ENCODE peak calls at places on chromosomes 13 and 19, in six cellular contexts. V is stomach, L is body of pancreas, Y is H54, C is uterus, J is GM12891. R is an unnamed sample.

GRCh38 chr19:584240-585001 is 5.3 kb upstream of the HCN2 start:
- DNase-seq in V (peak; percentile 56), L (peak; percentile 22), Y (no peak), C (no peak), J (peak; percentile 91), R (peak; percentile 72)

GRCh38 chr19:45125975-45126493 is 33.1 kb downstream of the PPP1R37 start:
- DNase-seq in V (peak; percentile 87), L (peak; percentile 69), Y (peak; percentile 45), C (no peak), J (no peak), R (peak; percentile 59)

GRCh38 chr13:112668924-112669323 is 20.9 kb upstream of the ATP11A start:
- DNase-seq in V (peak; percentile 21), L (no peak), Y (no peak), C (no peak), J (no peak), R (no peak)

GRCh38 chr13:36887758-36888521 is 32.1 kb downstream of the SMAD9 start:
- DNase-seq in V (no peak), L (no peak), Y (no peak), C (no peak), J (no peak), R (peak; percentile 10)

GRCh38 chr19:7013678-7014077 is 7.6 kb downstream of the MBD3L2B start:
- DNase-seq in V (no peak), L (no peak), Y (no peak), C (no peak), J (no peak), R (no peak)

GRCh38 chr13:47337781-47338507 is 441.1 kb upstream of the HTR2A start:
- DNase-seq in V (no peak), L (no peak), Y (no peak), C (no peak), J (no peak), R (no peak)

GRCh38 chr13:114121496-114122466 is 10.6 kb downstream of the RASA3 start:
- DNase-seq in V (no peak), L (no peak), Y (no peak), C (no peak), J (no peak), R (no peak)

GRCh38 chr19:36049080-36049698 is 4.9 kb downstream of the THAP8 start:
- DNase-seq in V (no peak), L (no peak), Y (no peak), C (no peak), J (no peak), R (no peak)

GRCh38 chr13:98835156-98835555 is 82.7 kb upstream of the SLC15A1 start:
- DNase-seq in V (no peak), L (no peak), Y (no peak), C (no peak), J (no peak), R (no peak)

GRCh38 chr19:55407625-55408319 is at the start of gene UBE2S:
- DNase-seq in V (peak; percentile 98), L (peak; percentile 97), Y (peak; percentile 100), C (peak; percentile 98), J (peak; percentile 96), R (peak; percentile 99)
- TF ChIP-seq POLR2A in V (peak; percentile 65), L (peak; percentile 89), Y (peak; percentile 100), C (peak; percentile 95), J (peak; percentile 97), R (peak; percentile 96)

DNA sequence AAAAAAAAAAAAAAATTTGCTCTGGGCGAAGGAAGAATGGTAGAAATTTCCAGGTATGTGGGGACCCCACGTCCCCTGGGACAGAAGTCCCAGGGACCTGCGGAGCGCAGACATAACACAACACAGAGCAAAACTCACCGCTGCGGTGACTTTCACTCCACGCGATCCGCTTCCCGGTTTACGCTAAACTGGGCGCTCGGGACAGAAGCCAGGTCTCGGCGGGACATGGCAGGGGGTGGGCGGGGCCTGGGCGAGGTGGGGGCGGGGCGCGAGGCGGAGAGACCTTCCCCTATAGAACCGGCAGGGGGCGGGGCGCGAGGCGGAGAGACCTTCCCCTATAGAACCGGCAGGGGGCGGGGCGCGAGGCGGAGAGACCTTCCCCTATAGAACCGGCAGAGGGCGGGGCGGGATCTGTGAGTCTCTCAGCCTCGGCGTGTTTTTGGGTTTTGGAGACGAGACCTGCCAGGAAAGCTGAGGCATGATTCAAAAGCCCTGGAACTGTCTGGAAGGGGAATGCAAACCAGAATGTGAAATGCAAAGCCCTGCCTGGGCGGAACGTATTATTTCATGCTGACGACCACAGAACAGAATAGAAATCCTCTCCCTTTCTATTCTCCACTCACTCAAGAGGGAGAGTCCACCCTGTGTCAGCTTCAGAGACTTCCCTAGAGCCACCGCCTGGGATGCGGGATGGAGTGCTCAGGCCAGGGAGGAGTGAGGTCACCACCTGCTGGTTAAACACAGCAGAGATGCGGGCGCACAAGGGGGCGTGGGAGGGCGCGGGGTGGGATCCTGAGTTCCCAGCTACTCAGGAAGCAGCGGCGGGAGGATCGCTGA is 20.2 kb upstream of the ERVV-1 start:
- DNase-seq in V (peak; percentile 85), L (peak; percentile 73), Y (peak; percentile 73), C (peak; percentile 85), J (peak; percentile 61), R (peak; percentile 84)
- TF ChIP-seq POLR2A in V (no peak), L (no peak), Y (peak; percentile 31), C (no peak), J (no peak), R (no peak)

DNA sequence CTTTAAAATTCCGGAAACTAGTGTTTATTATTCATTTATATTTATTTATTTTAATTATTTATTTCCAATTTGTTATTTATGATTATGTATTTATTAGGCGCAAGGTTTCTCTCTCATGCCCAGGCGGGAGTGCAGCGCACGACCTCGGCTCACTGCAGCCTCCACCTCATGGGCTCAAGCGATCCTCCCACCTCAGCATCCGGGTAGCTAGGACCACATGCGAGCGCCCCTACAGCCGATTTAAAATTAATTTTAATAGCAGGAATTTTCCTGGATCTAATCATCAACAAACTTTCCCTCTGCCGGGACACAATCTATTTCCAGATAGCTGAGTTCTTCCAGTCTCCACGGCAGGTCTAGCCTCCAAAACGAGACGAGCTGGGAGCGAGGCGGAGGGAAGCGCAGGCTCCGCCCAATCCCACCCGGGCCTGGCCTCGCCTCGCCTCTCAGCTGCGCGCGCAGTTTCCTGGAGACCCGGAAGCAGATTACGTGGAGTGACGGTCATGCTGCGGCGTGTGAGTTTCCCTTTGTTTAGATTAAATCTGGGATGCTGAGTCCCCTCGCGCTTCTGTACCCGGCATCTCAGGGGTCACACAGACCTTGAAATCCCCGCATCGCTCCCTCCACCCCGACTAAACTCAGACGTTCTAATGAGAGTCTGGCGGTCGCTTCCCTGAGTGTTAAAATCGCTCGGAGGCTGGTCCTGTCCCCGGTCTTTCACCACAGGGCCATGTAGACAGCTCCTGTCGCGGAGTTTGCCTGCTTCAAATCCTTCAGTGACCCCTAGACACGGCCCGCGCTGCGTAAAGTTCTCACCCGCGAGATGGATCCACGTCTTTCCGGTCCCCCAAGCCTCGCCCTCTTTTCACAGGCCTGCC is at the start of gene ZNF880:
- DNase-seq in V (peak; percentile 92), L (peak; percentile 93), Y (peak; percentile 42), C (peak; percentile 93), J (peak; percentile 71), R (peak; percentile 73)
- TF ChIP-seq POLR2A in V (no peak), L (peak; percentile 65), Y (no peak), C (peak; percentile 53), J (peak; percentile 78), R (no peak)

DNA sequence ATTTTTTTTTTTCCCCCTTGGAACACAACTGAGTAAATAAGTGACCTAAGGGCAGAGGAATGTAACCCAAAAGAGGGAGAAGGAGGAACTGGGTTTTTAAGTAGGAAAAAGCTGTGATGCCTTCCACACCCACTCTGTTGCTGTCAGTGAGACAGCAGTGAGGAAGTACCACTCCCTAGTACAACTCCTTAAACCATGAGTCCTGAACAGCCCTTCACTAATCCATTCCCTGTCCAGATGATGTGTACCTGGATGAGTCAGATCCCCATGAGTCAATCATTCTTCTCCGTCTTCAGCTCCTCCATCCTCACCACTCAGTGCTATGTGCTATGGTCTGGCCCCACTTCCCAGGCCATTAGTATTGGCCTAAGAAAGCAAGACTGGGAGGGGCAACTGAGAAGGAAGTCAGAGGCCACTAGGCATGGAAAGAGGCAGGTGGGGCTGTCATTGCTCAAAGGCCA is 12.9 kb upstream of the CXCL17 start:
- DNase-seq in V (no peak), L (no peak), Y (no peak), C (no peak), J (no peak), R (no peak)
- TF ChIP-seq POLR2A in V (no peak), L (no peak), Y (no peak), C (no peak), J (no peak), R (no peak)

DNA sequence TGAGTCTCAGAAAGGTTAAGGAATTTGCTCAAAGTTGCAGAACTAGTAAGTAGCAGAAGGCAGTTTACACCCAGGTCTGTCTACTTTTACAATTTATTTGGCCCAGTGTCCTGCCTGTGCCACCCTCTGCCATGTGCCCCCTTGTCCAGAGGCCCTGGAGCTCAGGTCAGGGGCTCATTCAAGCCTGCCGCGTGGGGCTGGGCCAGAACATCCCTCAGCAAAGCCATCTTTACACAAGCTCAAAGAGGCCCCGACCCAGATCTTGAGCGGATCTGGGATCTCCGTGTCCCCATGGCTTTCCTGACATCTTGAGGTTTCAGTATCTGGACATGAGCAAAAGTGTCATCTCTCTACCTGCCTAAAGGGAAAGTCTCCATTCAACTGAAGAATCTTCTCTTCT is 76.4 kb upstream of the VSTM2B start:
- DNase-seq in V (no peak), L (no peak), Y (no peak), C (no peak), J (no peak), R (no peak)
- TF ChIP-seq POLR2A in V (no peak), L (no peak), Y (no peak), C (no peak), J (no peak), R (no peak)

GRCh38 chr19:40689339-40690049 is 957 bp downstream of the NUMBL start:
- DNase-seq in V (no peak), L (no peak), Y (no peak), C (no peak), J (no peak), R (peak; percentile 48)
- TF ChIP-seq POLR2A in V (no peak), L (no peak), Y (no peak), C (no peak), J (no peak), R (peak; percentile 23)

DNA sequence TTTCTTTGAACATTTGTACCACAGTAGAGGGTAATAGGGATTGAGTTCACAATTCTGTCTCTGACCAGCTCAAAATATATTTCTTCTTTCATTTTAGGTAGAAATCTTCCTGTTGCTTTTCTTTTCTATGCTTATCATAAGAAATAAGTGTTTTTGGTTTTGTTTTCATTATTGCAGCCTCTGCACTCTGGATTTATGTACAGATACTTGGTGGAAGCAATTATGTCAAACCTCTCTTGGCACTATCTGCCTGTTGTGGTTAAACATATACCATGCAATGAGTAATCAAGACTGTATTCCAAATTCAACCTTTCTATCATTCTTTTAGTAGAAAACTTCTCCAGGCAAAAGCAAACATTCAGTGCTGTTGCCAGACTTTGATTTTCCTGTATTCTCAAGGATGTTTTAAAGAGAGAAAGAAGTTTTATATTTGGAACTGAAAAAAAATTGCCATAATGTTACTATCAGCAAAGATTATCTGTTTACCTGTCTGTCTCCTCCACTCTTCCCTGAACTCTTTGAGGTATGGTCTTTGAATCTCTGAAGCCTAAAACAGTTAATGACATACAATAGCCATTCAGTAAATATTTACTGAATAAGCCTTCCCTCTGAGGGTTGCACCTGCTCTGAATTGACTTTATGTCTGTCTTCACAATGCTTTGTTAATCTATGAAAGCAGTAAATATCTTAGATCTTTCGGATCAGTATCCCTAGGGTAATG is 612.5 kb upstream of the PRR20A start:
- DNase-seq in V (no peak), L (no peak), Y (no peak), C (no peak), J (no peak), R (no peak)
- TF ChIP-seq POLR2A in V (no peak), L (no peak), Y (no peak), C (no peak), J (no peak), R (no peak)